ENCODE peak calls at places on chromosomes 16 and 17, in four cellular contexts. I is A549, C is HCT116, Z is GM12878. Q is an unnamed sample.

GRCh38 chr16:83842755-83843507 is 35.2 kb downstream of the HSBP1 start:
- DNase-seq in I (no peak), C (no peak), Z (no peak), Q (peak)

GRCh38 chr17:18257747-18258355 is 687 bp downstream of the FLII start:
- DNase-seq in I (peak), C (no peak), Z (no peak), Q (peak)

GRCh38 chr16:4882633-4883285 is 35.5 kb downstream of the UBN1 start:
- DNase-seq in C (peak), Z (no peak), I (no peak), Q (no peak)

GRCh38 chr17:78785663-78786057 is 3.6 kb upstream of the CYTH1 start:
- DNase-seq in C (no peak), Z (no peak), I (no peak), Q (no peak)

GRCh38 chr16:56362057-56362655 is 63.2 kb downstream of the AMFR start:
- DNase-seq in I (no peak), C (no peak), Z (no peak), Q (peak)

GRCh38 chr16:85210423-85211169 is 98.3 kb upstream of the CIBAR2 start:
- DNase-seq in Z (no peak), I (peak), C (no peak), Q (no peak)

GRCh38 chr17:75774988-75775668 is 9.5 kb upstream of the UNK start:
- DNase-seq in Z (no peak), I (no peak), C (no peak), Q (no peak)

GRCh38 chr16:23155445-23156049 is 6.3 kb upstream of the USP31 start:
- DNase-seq in I (peak), C (peak), Z (no peak), Q (peak)

GRCh38 chr16:50538411-50539052 is 9.7 kb upstream of the NKD1 start:
- DNase-seq in I (no peak), C (no peak), Z (no peak), Q (no peak)

DNA sequence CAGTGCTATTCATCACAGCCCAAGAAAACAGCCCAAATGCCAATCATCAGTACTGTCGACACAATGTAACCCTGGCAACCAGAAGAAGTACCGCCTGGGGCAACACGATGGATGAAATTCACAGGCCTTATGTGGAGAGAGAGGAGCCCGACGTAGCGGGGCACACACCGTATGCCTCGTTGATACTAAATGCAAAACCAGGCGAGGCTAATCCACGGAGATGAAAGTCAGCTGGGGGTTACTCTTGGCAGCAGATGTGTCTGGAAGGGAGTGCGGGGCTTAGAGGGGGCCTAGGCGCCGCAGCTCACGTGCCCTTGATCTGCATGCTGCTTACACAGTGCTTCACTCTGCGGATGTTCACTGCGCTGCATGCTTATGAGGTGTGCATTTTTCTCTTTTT is 29.8 kb downstream of the ITGAE start:
- DNase-seq in I (no peak), Z (no peak), C (no peak), Q (peak)
- TF ChIP-seq MAX in I (no peak), Z (no peak), C (no peak), Q (no peak)

DNA sequence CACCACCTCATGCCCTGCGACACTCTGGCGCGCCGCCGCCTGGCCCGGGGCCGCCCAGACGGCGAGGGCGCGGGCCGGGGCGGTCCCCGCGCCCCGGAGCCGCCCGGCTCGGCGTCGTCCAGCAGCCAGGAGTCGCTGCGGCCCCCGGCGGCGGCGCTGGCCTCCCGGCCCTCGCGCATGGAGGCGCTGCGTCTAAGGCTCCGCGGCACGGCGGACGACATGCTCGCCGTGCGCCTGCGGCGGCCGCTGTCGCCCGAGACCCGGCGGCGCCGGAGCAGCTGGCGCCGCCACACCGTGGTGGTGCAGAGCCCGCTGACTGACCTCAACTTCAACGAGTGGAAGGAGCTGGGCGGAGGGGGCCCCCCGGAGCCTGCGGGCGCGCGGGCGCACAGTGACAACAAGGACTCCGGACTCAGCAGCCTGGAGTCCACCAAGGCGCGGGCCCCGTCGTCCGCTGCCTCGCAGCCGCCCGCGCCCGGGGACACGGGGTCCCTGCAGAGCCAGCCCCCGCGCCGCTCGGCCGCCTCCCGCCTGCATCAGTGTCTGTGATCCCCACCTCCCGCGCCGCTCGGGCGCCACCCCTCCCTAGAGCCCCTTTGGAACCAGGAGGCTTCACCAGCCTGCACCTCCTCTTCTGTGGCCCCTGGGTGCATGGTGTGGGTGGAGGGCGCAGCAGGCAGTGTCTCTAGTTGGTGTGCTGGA is 82.3 kb downstream of the ARHGAP23 start:
- DNase-seq in I (no peak), Z (no peak), C (no peak), Q (no peak)
- TF ChIP-seq CTCF in I (no peak), Z (no peak), C (no peak), Q (no peak)

GRCh38 chr16:2091722-2092620 is 43.7 kb downstream of the PKD1 start:
- DNase-seq in I (no peak), Z (no peak), C (no peak), Q (no peak)
- H3K4me3 ChIP-seq in I (no peak), Z (no peak), C (peak), Q (no peak)

GRCh38 chr16:5903153-5903552 is 805.6 kb upstream of the EEF2KMT start:
- DNase-seq in C (no peak), I (no peak), Z (no peak), Q (no peak)
- TF ChIP-seq MAX in C (no peak), I (no peak), Z (no peak), Q (no peak)

GRCh38 chr16:81748476-81749198 is 30.5 kb upstream of the PLCG2 start:
- DNase-seq in C (no peak), Z (peak), I (no peak), Q (peak)
- TF ChIP-seq CTCF in C (no peak), Z (peak), I (no peak), Q (no peak)

GRCh38 chr16:67157106-67157748 is 2.5 kb downstream of the TRADD start:
- DNase-seq in I (no peak), C (no peak), Z (no peak), Q (no peak)

GRCh38 chr16:67154578-67155304 is 3.9 kb upstream of the B3GNT9 start:
- DNase-seq in Z (no peak), I (no peak), C (no peak), Q (peak)

GRCh38 chr16:67157892-67158635 is 1.6 kb downstream of the TRADD start:
- DNase-seq in C (no peak), Z (no peak), I (no peak), Q (no peak)

GRCh38 chr16:67156146-67156844 is 3.4 kb downstream of the TRADD start:
- DNase-seq in I (no peak), C (no peak), Z (no peak), Q (no peak)

GRCh38 chr16:67155305-67156145 is 4.2 kb downstream of the TRADD start:
- DNase-seq in I (peak), C (no peak), Z (no peak), Q (peak)
- H3K4me3 ChIP-seq in I (no peak), C (no peak), Z (peak), Q (no peak)

GRCh38 chr17:60325730-60326524 is 66.0 kb downstream of the USP32 start:
- DNase-seq in C (no peak), Z (no peak), I (no peak), Q (no peak)

GRCh38 chr17:60318830-60319229 is 73.1 kb downstream of the USP32 start:
- DNase-seq in C (no peak), I (no peak), Z (no peak), Q (no peak)

GRCh38 chr17:60323754-60324153 is 68.2 kb downstream of the USP32 start:
- DNase-seq in I (no peak), C (no peak), Z (no peak), Q (no peak)

GRCh38 chr17:60322056-60322387 is 69.9 kb downstream of the USP32 start:
- DNase-seq in C (no peak), I (no peak), Z (no peak), Q (no peak)

DNA sequence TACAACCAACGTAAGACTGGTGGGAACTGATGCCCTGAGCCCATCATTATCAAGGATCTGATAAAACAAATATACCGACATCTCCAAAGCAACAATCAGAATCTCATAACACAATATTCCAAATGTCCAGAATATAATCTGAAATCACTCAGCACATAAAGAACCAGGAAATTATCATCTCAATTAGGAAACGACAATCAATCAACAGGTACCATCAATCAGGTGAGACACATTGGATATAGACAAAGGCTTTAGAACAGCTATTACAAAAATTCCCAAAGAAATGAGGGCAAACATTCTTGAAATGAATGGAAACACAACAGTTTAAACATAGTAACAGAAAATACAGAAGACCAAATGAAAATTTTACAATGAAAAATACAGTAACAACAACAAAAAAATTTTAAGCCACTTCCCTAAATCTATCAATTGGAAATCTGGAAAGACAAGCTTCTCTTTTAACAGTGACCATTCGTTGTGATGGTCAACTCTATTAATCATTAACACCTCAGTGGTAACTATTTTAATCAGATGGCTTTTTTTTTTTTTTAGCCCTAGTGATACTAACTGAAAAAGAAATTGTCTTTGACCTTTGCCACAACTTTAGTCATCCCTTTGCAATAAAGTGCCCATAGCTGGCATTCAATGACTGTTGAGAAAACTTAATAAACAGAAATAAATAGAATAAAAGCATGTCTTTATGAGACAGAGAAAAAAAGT is 70.4 kb downstream of the USP32 start:
- DNase-seq in C (no peak), Z (peak), I (no peak), Q (no peak)
- TF ChIP-seq MAX in C (no peak), Z (no peak), I (no peak), Q (no peak)

GRCh38 chr16:49382916-49383315 is 9.3 kb downstream of the C16orf78 start:
- DNase-seq in Z (no peak), I (peak), C (peak), Q (peak)
- TF ChIP-seq CTCF in Z (peak), I (no peak), C (peak), Q (peak)

GRCh38 chr17:36657763-36658490 is 56.5 kb downstream of the MRM1 start:
- DNase-seq in C (no peak), Z (no peak), I (peak), Q (peak)
- H3K4me3 ChIP-seq in C (no peak), Z (no peak), I (no peak), Q (no peak)

GRCh38 chr16:71515026-71515425 is 11.2 kb upstream of the CHST4 start:
- DNase-seq in C (no peak), I (no peak), Z (no peak), Q (no peak)
- TF ChIP-seq MAX in C (peak), I (no peak), Z (no peak), Q (no peak)